ENCODE peak calls at places on chromosome 1, in six cellular contexts. M is A549, J is fibroblast of lung, D is heart right ventricle, L is WERI-Rb-1, I is esophagus squamous epithelium. F is an unnamed sample.

GRCh38 chr1:48560114-48560513 is 88.1 kb upstream of the SPATA6 start:
- DNase-seq in M (no peak), J (no peak), D (no peak), L (no peak), I (no peak), F (no peak)

GRCh38 chr1:171422489-171422888 is 62.8 kb upstream of the PRRC2C start:
- DNase-seq in M (no peak), J (peak; percentile 45), D (no peak), L (no peak), I (no peak), F (no peak)

GRCh38 chr1:21913763-21914162 is 23.3 kb downstream of the HSPG2 start:
- DNase-seq in M (no peak), J (no peak), D (no peak), L (no peak), I (no peak), F (no peak)

GRCh38 chr1:113459279-113459678 is 69.0 kb downstream of the MAGI3 start:
- DNase-seq in M (no peak), J (peak; percentile 39), D (no peak), L (no peak), I (no peak), F (no peak)

GRCh38 chr1:167687919-167688519 is 33.8 kb upstream of the MPZL1 start:
- DNase-seq in M (peak; percentile 76), J (peak; percentile 86), D (no peak), L (peak; percentile 52), I (no peak), F (peak; percentile 94)

GRCh38 chr1:229710746-229711145 is 84.7 kb downstream of the URB2 start:
- DNase-seq in M (no peak), J (no peak), D (no peak), L (no peak), I (no peak), F (no peak)

GRCh38 chr1:44672254-44672955 is 1.9 kb downstream of the TMEM53 start:
- DNase-seq in M (no peak), J (peak; percentile 40), D (no peak), L (no peak), I (no peak), F (peak; percentile 63)

GRCh38 chr1:44338136-44338535 is 16.9 kb downstream of the ERI3 start:
- DNase-seq in M (no peak), J (no peak), D (no peak), L (no peak), I (no peak), F (no peak)

GRCh38 chr1:151867785-151868403 is 14.4 kb upstream of the THEM5 start:
- DNase-seq in M (peak; percentile 29), J (peak; percentile 85), D (no peak), L (no peak), I (no peak), F (no peak)

GRCh38 chr1:50155564-50155963 is 46.8 kb downstream of the ELAVL4 start:
- DNase-seq in M (no peak), J (no peak), D (no peak), L (no peak), I (no peak), F (no peak)

GRCh38 chr1:7289694-7290093 is 481.4 kb upstream of the VAMP3 start:
- DNase-seq in M (no peak), J (no peak), D (no peak), L (no peak), I (no peak), F (peak; percentile 16)

GRCh38 chr1:214280386-214281029 is 451 bp upstream of the SMYD2 start:
- DNase-seq in M (peak; percentile 54), J (peak; percentile 39), D (peak; percentile 33), L (peak; percentile 37), I (no peak), F (peak; percentile 83)

DNA sequence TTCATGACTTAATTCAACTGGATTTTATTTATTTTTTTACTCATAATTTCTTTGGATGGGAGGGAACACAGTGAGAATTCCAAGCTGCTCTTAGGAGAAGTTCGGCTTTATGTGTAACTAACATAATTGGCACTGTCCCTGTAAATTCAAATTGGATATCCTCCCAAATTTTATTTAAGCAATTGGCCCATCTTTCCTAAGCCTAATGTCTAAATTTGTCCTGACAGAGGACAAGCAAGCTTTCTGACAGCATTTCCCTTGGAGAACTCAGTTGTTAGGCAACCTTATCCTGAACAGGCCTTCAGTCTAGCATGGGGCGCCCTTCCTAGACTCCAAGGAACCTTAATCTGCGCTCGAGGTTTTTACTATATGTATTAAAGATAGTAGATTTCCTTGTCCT is 550.3 kb downstream of the NUF2 start:
- DNase-seq in M (no peak), J (peak; percentile 15), D (no peak), L (no peak), I (no peak), F (no peak)
- H3K4me3 ChIP-seq in M (no peak overlapping the region), J (no peak overlapping the region), D (no peak overlapping the region), L (no peak overlapping the region), I (no peak overlapping the region), F (no peak overlapping the region)

DNA sequence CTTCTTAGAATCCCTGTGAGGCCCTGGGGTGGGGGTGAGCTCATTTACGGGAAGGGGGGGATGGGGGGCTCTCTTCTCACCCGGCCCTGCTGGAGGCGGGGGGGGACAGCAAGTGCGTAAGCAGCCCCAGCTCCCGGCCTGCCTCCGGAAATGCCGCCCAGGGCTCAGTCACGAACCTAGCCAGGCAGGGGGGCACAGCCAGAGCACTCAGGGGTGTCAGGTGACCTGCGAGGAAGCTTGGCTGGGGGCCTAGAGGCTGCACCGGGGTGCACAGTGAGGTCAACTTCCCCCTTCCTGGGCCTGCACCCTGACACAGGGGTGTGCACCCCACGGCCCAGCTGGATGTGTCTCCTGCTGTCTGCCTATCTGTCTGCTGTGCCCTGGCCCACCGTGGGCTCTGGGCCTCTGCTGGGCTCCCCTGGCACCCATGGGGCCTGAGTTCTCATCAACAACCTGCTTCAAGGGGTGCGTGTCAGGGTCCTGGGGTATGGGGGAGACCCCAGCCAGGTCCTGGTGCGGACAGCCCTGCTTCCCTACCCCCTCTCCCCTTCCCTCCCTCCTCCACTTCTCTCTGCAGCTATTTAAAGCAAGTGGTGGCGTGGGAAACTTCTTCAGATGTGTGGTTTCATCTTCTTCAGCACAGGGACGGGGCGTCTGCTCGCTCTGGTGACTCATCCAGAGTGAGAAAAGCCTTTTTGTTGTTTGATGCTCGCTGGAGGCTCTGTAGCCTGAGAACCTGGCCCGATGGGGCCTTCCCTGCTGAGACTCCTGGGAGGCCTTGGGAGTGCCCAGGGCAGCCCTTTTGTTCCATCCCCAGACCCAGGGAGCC is 92.5 kb upstream of the RUNX3 start:
- DNase-seq in M (peak; percentile 76), J (peak; percentile 77), D (peak; percentile 57), L (no peak), I (peak; percentile 53), F (peak; percentile 93)
- H3K4me3 ChIP-seq in M (no peak overlapping the region), J (no peak overlapping the region), D (no peak overlapping the region), L (no peak overlapping the region), I (no peak overlapping the region), F (no peak overlapping the region)

GRCh38 chr1:53125122-53125521 is 17.3 kb downstream of the SLC1A7 start:
- DNase-seq in M (no peak), J (no peak), D (no peak), L (no peak), I (no peak), F (no peak)

GRCh38 chr1:53125623-53126360 is 16.6 kb downstream of the SLC1A7 start:
- DNase-seq in M (no peak), J (peak; percentile 59), D (no peak), L (no peak), I (no peak), F (no peak)

GRCh38 chr1:53126495-53126894 is 15.9 kb downstream of the SLC1A7 start:
- DNase-seq in M (no peak), J (no peak), D (no peak), L (no peak), I (no peak), F (peak; percentile 5)

GRCh38 chr1:53128401-53128800 is 14.0 kb downstream of the SLC1A7 start:
- DNase-seq in M (no peak), J (no peak), D (no peak), L (peak; percentile 6), I (no peak), F (peak; percentile 3)

DNA sequence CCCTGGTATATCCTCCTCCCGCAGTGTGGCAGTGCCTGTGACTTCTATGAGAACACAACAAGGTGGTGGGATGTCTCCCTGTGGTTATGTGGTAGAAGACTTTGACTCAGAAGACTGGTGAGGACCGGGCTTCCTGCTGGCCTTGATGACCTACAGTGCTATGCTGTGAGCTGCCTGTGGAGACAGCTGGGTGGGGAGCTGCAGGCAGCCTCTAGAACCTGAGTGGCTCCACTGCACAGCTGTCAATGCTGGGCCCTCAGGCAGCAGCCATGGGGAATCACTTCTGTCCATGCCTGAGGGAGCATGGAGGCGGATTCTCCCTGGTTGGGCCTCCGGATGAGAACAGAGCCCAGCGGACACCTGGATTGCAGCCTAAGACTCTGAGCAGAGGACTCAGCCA is 14.9 kb downstream of the SLC1A7 start:
- DNase-seq in M (no peak), J (no peak), D (no peak), L (no peak), I (no peak), F (no peak)
- H3K4me3 ChIP-seq in M (no peak overlapping the region), J (no peak overlapping the region), D (no peak overlapping the region), L (no peak overlapping the region), I (no peak overlapping the region), F (no peak overlapping the region)

GRCh38 chr1:199290186-199290585 is 651.3 kb downstream of the PTPRC start:
- DNase-seq in M (no peak), J (no peak), D (no peak), L (no peak), I (no peak), F (no peak)
- H3K4me3 ChIP-seq in M (no peak overlapping the region), J (no peak overlapping the region), D (no peak overlapping the region), L (no peak overlapping the region), I (no peak overlapping the region), F (no peak overlapping the region)

F was measured in endodermal cell.